ENCODE peak calls at places on chromosomes 1 and 21, in five cellular contexts. W is naive thymus-derived CD4-positive, alpha-beta T cell; P is A549; X is CD4-positive, alpha-beta T cell; I is PC-9. Z is an unnamed sample.

GRCh38 chr1:90730247-90731022 is 13.3 kb upstream of the BARHL2 start:
- DNase-seq in W (no peak), P (no peak), I (no peak), X (no peak), Z (no peak)

GRCh38 chr1:67394548-67394947 is 35.7 kb downstream of the SERBP1 start:
- DNase-seq in X (no peak), P (no peak), W (no peak), I (no peak), Z (no peak)

GRCh38 chr1:153120945-153121344 is 7.6 kb upstream of the SPRR2F start:
- DNase-seq in P (no peak), X (no peak), I (no peak), W (no peak), Z (no peak)

GRCh38 chr1:49185455-49185980 is 408.8 kb upstream of the BEND5 start:
- DNase-seq in X (no peak), P (no peak), W (no peak), I (no peak), Z (no peak)

GRCh38 chr1:166086113-166086908 is 80.5 kb downstream of the FAM78B start:
- DNase-seq in P (no peak), W (no peak), X (no peak), I (no peak), Z (no peak)

GRCh38 chr21:42997053-42997452 is 22.7 kb downstream of the PKNOX1 start:
- DNase-seq in W (no peak), X (no peak), I (no peak), P (no peak), Z (no peak)

GRCh38 chr1:188594542-188595235 is 1765.9 kb downstream of the PLA2G4A start:
- DNase-seq in W (no peak), I (no peak), P (no peak), X (no peak), Z (no peak)

GRCh38 chr1:78490861-78491310 is at the start of gene PTGFR:
- DNase-seq in X (no peak), P (no peak), I (no peak), W (no peak), Z (no peak)

GRCh38 chr1:165006843-165007242 is 349.7 kb downstream of the LMX1A start:
- DNase-seq in P (no peak), I (no peak), W (no peak), X (no peak), Z (no peak)

GRCh38 chr1:167681024-167681423 is 40.8 kb upstream of the MPZL1 start:
- DNase-seq in W (no peak), X (no peak), I (peak), P (no peak), Z (no peak)

GRCh38 chr1:109653286-109653685 is 2.6 kb upstream of the GSTM4 start:
- DNase-seq in W (no peak), I (peak), X (no peak), P (no peak), Z (no peak)

GRCh38 chr1:181043025-181043880 is 9.5 kb downstream of the MR1 start:
- DNase-seq in X (no peak), I (peak), P (no peak), W (no peak), Z (no peak)

GRCh38 chr1:237932806-237933205 is 42.1 kb upstream of the ZP4 start:
- DNase-seq in X (no peak), P (no peak), I (no peak), W (no peak), Z (peak)

GRCh38 chr1:68173283-68174172 is 58.8 kb downstream of the WLS start:
- DNase-seq in I (peak), W (no peak), P (no peak), X (no peak), Z (no peak)

GRCh38 chr1:119390499-119390898 is 21.9 kb downstream of the HAO2 start:
- DNase-seq in X (no peak), P (no peak), W (no peak), I (no peak), Z (no peak)

GRCh38 chr21:33767236-33767635 is 124.9 kb downstream of the ITSN1 start:
- DNase-seq in P (no peak), X (no peak), I (no peak), W (no peak), Z (no peak)

DNA sequence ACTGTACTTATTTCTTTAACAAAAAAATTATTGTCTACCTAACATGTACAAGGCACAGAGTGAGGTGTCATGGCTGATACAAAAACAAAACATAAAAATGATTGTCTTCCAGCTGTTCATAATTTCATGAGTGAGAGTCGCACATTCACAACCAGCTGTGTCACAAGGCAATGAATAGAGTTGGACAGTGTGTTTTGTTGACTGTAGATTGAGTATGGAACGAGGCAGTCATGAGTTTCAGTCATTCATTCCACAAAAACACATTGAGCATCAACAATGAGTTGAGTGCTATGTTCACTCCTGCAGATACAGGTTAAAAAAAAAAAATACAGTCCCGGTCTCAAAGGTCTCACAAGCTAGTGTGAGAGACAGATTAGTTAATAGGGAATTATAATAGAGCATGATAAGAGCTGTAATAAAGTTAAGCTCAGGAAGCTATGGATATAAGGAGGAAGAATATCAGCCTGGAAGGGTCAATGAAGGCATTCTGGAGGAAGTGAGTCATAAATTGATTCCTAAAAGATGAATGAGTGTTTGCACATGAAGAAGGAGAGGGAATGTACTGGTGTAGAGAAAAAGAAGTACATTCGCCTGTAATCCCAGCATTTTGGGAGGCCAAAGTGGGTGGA is 47.8 kb upstream of the ARHGAP29 start:
- DNase-seq in W (no peak), P (no peak), I (peak), X (no peak), Z (no peak)
- H3K27ac ChIP-seq in W (no peak), P (no peak), I (peak), X (no peak), Z (peak)

DNA sequence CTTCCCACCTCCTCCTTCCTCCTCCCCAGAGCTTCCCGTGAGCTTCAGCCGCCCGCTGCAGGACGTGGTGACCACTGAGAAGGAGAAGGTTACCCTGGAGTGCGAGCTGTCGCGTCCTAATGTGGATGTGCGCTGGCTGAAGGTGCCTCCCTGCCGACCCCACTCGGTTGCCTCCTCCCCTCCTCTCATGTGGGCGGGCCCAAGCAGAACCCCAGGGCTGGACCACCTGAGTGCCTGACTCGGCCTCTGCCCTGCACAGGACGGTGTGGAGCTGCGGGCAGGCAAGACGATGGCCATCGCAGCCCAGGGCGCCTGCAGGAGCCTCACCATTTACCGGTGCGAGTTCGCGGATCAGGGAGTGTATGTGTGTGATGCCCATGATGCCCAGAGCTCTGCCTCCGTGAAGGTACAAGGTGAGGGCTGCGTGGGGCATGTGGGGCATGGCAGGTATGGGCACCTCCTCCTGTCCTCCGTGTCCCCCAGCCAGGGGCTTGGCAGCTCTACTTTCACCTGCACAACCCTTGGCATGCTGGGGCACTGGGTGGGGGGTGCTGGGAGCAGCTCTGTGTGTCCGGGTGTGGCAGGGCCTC is 69.2 kb downstream of the OBSCN start:
- DNase-seq in X (no peak), P (no peak), I (no peak), W (no peak), Z (no peak)
- H3K27ac ChIP-seq in X (no peak), P (no peak), I (no peak), W (no peak), Z (no peak)

DNA sequence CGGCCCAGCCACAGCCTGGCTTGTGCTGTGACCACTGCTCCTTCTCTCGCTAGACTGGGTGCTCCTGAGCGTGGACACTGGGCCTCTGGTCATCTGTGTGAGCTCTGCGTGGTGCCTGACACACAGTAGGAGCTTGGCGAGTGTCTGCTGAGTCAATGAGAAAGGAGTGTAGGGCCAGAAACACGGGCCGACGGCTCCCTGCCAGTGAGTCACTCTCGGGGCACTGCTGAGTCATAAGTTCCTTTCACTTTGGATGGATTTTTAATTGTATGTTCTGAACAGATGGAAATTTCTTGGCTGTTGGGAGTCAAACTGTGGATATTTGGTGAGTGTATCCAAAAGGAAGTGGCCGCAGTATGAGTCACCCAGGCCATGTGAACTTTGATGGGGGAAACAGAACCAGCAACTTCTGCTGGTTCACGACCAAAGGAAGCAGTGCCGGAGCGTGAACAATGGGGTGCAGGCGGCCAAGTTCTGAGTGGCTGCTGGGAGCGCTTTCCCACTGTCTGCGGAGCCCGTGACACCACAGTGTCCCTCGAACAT is 41.0 kb upstream of the COL18A1 start:
- DNase-seq in W (no peak), I (peak), P (peak), X (no peak), Z (peak)
- H3K27ac ChIP-seq in W (no peak), I (peak), P (peak), X (no peak), Z (peak)

GRCh38 chr1:50300303-50300702 is 122.9 kb downstream of the DMRTA2 start:
- DNase-seq in X (no peak), P (no peak), W (no peak), I (no peak), Z (no peak)

GRCh38 chr1:50292276-50292675 is 131.0 kb downstream of the DMRTA2 start:
- DNase-seq in I (no peak), X (no peak), P (no peak), W (no peak), Z (no peak)

GRCh38 chr1:50295553-50295952 is 127.7 kb downstream of the DMRTA2 start:
- DNase-seq in P (no peak), I (no peak), W (no peak), X (no peak), Z (no peak)
- H3K27ac ChIP-seq in P (no peak), I (no peak), W (no peak), X (no peak), Z (no peak)

GRCh38 chr1:234503193-234504050 is 24.4 kb upstream of the TARBP1 start:
- DNase-seq in X (no peak), W (no peak), P (no peak), I (no peak), Z (no peak)
- H3K27ac ChIP-seq in X (no peak), W (no peak), P (peak), I (peak), Z (no peak)

GRCh38 chr1:156400191-156400920 is 31.3 kb downstream of the RHBG start:
- DNase-seq in P (no peak), X (no peak), I (no peak), W (no peak), Z (no peak)

GRCh38 chr1:156399355-156400125 is 30.5 kb downstream of the RHBG start:
- DNase-seq in X (no peak), P (no peak), W (no peak), I (no peak), Z (no peak)

GRCh38 chr1:156402621-156403020 is 33.6 kb downstream of the RHBG start:
- DNase-seq in P (no peak), W (no peak), I (no peak), X (no peak), Z (no peak)

GRCh38 chr1:156401175-156401574 is 32.2 kb downstream of the RHBG start:
- DNase-seq in X (no peak), I (no peak), P (no peak), W (no peak), Z (no peak)

GRCh38 chr1:156401681-156402081 is 32.7 kb downstream of the RHBG start:
- DNase-seq in P (no peak), X (no peak), W (no peak), I (no peak), Z (no peak)
- H3K27ac ChIP-seq in P (no peak), X (no peak), W (no peak), I (no peak), Z (no peak)

GRCh38 chr1:228737613-228738012 is 2.3 kb downstream of the RHOU start:
- DNase-seq in P (no peak), X (no peak), I (no peak), W (no peak), Z (no peak)
- H3K27ac ChIP-seq in P (no peak), X (no peak), I (no peak), W (no peak), Z (no peak)

DNA sequence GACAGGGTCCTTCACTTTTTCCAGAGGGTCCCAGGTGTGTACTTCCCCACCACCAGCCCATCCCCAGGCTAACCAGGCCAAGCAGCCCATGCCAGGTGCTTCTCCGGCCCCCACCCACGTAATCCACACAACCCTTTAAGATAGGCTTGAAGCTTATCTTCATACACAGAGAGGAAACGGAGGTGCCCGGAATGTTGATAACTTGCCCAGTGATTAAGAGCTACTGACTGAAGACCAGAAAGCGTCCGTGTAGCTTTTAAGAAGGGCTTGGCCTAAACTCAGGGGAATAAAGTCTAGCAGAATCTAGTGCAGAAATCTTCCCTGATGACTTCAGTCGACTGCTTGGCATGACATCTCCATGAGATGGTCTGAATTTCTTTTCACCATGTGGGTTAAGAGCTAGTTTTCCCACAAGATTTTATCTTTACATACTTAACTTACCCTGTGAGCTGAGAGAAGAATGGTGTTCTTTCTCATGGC is 138.7 kb downstream of the GALNT2 start:
- DNase-seq in P (no peak), W (no peak), I (no peak), X (no peak), Z (no peak)
- H3K27ac ChIP-seq in P (no peak), W (no peak), I (no peak), X (no peak), Z (no peak)

GRCh38 chr1:226672217-226672838 is 66.8 kb downstream of the ITPKB start:
- DNase-seq in W (no peak), P (no peak), I (peak), X (no peak), Z (no peak)

GRCh38 chr1:226674892-226675719 is 64.0 kb downstream of the ITPKB start:
- DNase-seq in I (no peak), X (peak), W (peak), P (no peak), Z (no peak)

GRCh38 chr1:226668173-226668560 is 70.9 kb downstream of the ITPKB start:
- DNase-seq in P (no peak), X (no peak), I (no peak), W (no peak), Z (no peak)

GRCh38 chr1:226670062-226670461 is 69.0 kb downstream of the ITPKB start:
- DNase-seq in I (no peak), W (no peak), X (no peak), P (no peak), Z (no peak)

DNA sequence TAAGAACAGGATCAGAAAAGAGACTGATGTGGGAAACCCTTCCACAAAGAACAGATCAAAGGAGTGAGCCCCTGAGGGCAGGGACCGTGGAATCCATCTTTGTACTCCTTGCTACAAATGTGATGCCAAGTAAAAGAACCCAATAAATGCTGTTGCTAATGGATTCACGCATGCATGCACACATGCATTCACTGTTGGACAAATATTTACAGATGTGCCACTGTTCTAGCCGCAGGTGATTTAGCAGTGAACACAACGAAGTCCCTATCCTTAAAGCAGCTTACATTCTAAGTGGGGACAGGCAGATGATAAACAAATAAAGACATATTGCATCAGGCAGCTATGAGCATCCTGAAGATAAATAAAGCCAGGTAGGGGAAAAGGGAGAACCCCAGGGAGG is 67.8 kb downstream of the ITPKB start:
- DNase-seq in X (no peak), W (no peak), I (no peak), P (no peak), Z (no peak)
- H3K27ac ChIP-seq in X (peak), W (peak), I (no peak), P (no peak), Z (no peak)

DNA sequence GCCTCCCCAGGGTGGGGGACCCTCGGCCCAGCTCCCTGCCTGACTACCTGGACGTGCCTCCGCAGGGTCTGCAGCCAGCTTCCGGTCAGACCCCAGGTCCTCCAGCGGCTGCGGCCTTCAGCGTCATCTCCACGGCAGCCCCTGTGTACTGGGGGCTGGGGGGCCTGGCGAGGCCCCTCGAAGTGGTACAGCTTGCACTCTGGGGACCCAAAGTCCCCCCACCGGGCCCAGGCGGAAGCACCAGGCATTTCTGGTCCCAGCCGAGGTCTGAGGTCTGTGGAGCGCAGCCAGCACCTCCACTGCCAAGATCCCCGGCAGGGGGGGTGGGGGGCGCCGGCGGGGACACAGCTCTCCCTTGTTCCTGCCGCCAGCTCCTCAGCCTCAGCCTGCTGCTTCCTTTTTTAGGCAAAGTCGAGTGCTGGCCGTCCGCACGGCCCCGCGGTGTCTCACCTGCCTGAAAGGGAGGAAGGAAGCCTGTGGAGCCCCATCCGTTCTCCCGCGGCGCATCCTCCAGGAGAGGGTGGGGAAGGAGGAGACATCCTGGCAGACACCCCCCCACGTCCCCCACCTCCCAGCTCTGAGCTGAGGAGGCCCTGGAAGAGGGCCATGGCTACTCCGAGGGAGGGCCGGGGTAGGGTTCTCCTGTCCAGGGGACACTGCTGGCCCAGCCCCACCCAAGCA is 1.2 kb upstream of the VWA1 start:
- DNase-seq in P (no peak), W (no peak), X (no peak), I (no peak), Z (no peak)
- H3K27ac ChIP-seq in P (no peak), W (no peak), X (no peak), I (peak), Z (peak)

Z was measured in epithelial cell of prostate.